ENCODE peak calls at places on chromosomes 13 and 19, in four cellular contexts. A is H1, G is H9, E is IMR-90. O is an unnamed sample.

GRCh38 chr19:5329141-5329540 is 11.5 kb downstream of the PTPRS start:
- DNase-seq in G (no peak), A (no peak), E (no peak), O (no peak)

GRCh38 chr19:4904481-4904880 is 1.8 kb upstream of the ARRDC5 start:
- DNase-seq in E (no peak), G (no peak), A (no peak), O (no peak)

GRCh38 chr13:51282322-51282721 is 57.2 kb upstream of the SERPINE3 start:
- DNase-seq in A (no peak), G (peak; percentile 11), E (no peak), O (no peak)

GRCh38 chr13:36054041-36054440 is 77.1 kb downstream of the DCLK1 start:
- DNase-seq in E (no peak), G (no peak), A (no peak), O (peak; percentile 40)

GRCh38 chr13:98480915-98481510 is 95.9 kb downstream of the STK24 start:
- DNase-seq in E (peak; percentile 69), A (no peak), G (no peak), O (no peak)

GRCh38 chr13:41492432-41493267 is 35.3 kb downstream of the RGCC start:
- DNase-seq in G (no peak), E (no peak), A (no peak), O (no peak)

GRCh38 chr13:66835040-66835628 is 395.0 kb downstream of the PCDH9 start:
- DNase-seq in A (no peak), E (peak; percentile 18), G (no peak), O (peak; percentile 5)

GRCh38 chr19:42323852-42324654 is 1.4 kb upstream of the MEGF8 start:
- DNase-seq in G (no peak), E (no peak), A (no peak), O (peak; percentile 21)

GRCh38 chr19:56167064-56167578 is 8.7 kb upstream of the GALP start:
- DNase-seq in E (no peak), G (no peak), A (no peak), O (peak; percentile 57)

GRCh38 chr19:46626441-46626840 is 1.6 kb upstream of the PTGIR start:
- DNase-seq in A (no peak), G (no peak), E (no peak), O (no peak)

GRCh38 chr13:82713681-82714405 is 1168.4 kb downstream of the SLITRK1 start:
- DNase-seq in A (no peak), E (peak; percentile 41), G (no peak), O (no peak)

GRCh38 chr13:73842621-73843020 is 291.6 kb downstream of the KLF12 start:
- DNase-seq in A (no peak), E (peak; percentile 37), G (no peak), O (no peak)

DNA sequence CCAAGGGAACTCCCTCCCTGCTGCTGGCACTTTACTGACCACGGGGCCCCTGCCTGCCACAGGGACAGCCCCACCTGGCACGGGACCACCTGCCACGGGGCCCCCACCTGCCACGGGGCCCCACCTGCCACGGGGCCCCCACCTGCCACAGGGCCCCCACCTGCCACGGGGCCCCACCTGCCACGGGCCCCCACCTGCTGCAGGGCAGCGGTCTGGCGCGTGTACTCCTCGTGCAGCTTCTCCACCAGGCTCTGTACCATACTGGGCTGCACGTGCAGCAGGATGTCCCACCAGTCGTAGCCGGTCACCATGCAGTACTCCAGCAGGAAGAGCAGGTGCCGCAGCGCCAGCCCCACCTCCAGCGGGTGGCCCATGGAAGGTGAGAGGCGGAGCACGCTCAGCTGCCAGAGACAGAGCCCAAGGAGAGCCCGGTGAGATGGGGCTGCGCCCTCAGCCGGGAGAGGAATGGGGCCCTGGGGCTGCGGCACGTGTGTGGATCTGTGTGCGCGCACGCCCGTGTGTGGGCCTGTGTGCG is 16.1 kb downstream of the MED16 start:
- DNase-seq in G (no peak), E (no peak), A (no peak), O (no peak)
- H3K56ac ChIP-seq in G (no peak overlapping the region), E (no peak overlapping the region), A (no peak overlapping the region), O (no peak overlapping the region)

DNA sequence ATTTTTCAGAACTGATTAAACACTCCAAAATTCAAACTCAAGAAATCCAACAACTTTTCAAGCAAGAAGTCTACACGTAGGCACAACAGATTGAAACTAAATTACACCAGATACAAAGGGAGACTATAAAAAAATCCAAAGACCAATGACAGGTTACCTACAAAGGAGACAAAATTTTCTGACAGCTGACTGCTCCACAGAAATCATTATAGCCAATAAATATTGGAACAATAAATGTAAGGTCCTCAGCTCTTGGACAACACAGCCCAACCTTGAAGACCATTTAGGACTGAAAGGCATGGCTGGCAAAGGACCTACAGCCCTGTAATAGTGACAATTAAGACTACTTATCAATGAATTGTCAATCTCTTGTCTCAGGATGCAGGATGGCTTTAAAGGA is 15.9 kb downstream of the ZNF350 start:
- DNase-seq in G (no peak), E (no peak), A (no peak), O (no peak)
- H3K56ac ChIP-seq in G (no peak overlapping the region), E (no peak overlapping the region), A (no peak overlapping the region), O (no peak overlapping the region)

GRCh38 chr13:43136940-43137574 is 113.7 kb downstream of the DNAJC15 start:
- DNase-seq in E (no peak), G (no peak), A (no peak), O (no peak)

GRCh38 chr13:43140985-43141384 is 117.6 kb downstream of the DNAJC15 start:
- DNase-seq in E (no peak), A (no peak), G (no peak), O (no peak)

GRCh38 chr13:43145556-43145955 is 122.2 kb downstream of the DNAJC15 start:
- DNase-seq in E (no peak), A (no peak), G (no peak), O (no peak)

GRCh38 chr13:43143591-43143990 is 120.2 kb downstream of the DNAJC15 start:
- DNase-seq in G (no peak), A (no peak), E (no peak), O (no peak)

DNA sequence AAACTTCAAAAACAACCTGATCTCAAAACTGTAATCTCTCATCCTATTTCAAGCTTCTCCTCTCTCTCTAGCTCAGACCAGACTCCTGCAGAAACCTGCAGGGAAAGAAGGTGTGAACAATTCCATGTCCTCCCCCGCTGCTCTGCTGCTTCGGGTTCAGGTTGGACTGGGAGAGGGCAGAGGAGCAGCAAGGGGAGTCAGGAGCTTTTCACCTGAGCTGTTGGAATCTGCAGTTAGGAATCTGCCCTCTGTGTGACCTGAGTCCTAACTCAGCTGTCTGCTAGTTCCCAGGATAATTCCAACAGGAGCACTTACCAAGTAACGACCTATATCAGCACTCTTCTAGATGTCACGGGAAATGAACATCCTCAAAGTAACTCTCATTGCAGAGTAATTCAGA is 118.3 kb downstream of the DNAJC15 start:
- DNase-seq in A (no peak), E (no peak), G (no peak), O (peak; percentile 76)
- H3K56ac ChIP-seq in A (no peak overlapping the region), E (no peak overlapping the region), G (no peak overlapping the region), O (no peak overlapping the region)

GRCh38 chr19:35162471-35163326 is 8.2 kb downstream of the FXYD5 start:
- DNase-seq in A (no peak), E (no peak), G (no peak), O (peak; percentile 84)
- H3K56ac ChIP-seq in A (no peak overlapping the region), E (no peak overlapping the region), G (no peak overlapping the region), O (no peak overlapping the region)

DNA sequence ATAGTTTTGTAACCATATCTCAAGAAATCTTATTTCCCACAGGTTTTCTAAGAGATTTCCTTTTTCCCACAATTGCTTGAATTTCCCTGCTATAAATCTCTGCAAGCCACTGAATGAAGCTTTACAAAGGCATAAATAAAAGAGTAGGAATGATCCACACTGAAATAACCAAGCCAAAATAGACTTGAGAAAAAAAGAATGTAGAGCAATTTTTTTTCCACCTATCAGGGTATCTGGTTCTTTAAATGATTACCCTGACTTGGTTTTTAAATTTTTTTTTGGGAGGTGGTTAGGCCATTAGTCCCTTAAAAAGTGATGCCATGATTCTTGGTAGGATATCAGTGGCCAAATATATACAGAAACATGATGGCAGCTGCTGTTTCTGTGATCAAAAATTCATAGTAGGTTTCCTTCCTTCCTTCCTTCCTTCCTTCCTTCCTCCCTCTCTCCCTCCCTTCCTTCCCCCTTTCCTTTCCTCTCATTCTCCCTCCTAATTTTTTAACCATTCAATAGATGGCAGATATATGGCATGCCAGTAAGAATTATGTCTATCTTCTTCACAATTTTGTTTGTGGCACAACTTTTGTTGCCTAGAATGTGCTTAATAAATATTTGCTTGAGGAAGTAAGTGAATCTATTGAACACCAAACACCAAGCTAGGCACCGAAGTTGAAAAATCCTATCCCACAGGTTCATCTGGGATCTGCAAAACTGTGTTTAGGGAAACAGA is 233.7 kb downstream of the LHFPL6 start:
- DNase-seq in A (no peak), E (no peak), G (no peak), O (no peak)
- H3K56ac ChIP-seq in A (no peak overlapping the region), E (no peak overlapping the region), G (no peak overlapping the region), O (no peak overlapping the region)

O was measured in mesendoderm.